ENCODE peak calls at places on chromosome 11, in seven cellular contexts. H is heart left ventricle, D is lower leg skin, X is uterus, M is tibial nerve, O is stomach, C is IMR-90. Q is an unnamed sample.
A peak's percentile ranks its signal among the peaks of the same experiment; 100 is the strongest.

GRCh38 chr11:63375434-63375833 is 5.8 kb downstream of the SLC22A9 start:
- DNase-seq in C (no peak), M (no peak), H (no peak), O (no peak), D (no peak), X (no peak), Q (peak; percentile 79)

GRCh38 chr11:22976146-22976545 is 115.9 kb upstream of the CCDC179 start:
- DNase-seq in X (no peak), D (no peak), H (no peak), C (peak; percentile 91), M (no peak), O (peak; percentile 27), Q (peak; percentile 79)

GRCh38 chr11:107785401-107785800 is 73.2 kb downstream of the SLC35F2 start:
- DNase-seq in X (no peak), O (no peak), H (no peak), M (no peak), C (peak; percentile 17), D (no peak), Q (no peak)

GRCh38 chr11:42651654-42652053 is 660.1 kb upstream of the API5 start:
- DNase-seq in D (no peak), C (no peak), O (no peak), X (no peak), M (no peak), H (no peak), Q (no peak)

GRCh38 chr11:75193271-75193670 is 42.4 kb downstream of the SLCO2B1 start:
- DNase-seq in X (no peak), M (no peak), D (no peak), O (no peak), C (no peak), H (no peak), Q (no peak)

GRCh38 chr11:17765381-17766359 is 31.1 kb downstream of the KCNC1 start:
- DNase-seq in H (peak; percentile 12), M (no peak), C (peak; percentile 17), D (no peak), X (no peak), O (no peak), Q (no peak)

GRCh38 chr11:6576471-6577373 is 26.7 kb downstream of the RRP8 start:
- DNase-seq in C (peak; percentile 68), H (peak; percentile 36), D (no peak), X (peak; percentile 48), M (no peak), O (no peak), Q (peak; percentile 10)

GRCh38 chr11:35007277-35007676 is 90.9 kb downstream of the PDHX start:
- DNase-seq in X (no peak), O (no peak), D (no peak), C (no peak), M (no peak), H (no peak), Q (no peak)

GRCh38 chr11:122652495-122652894 is 3.0 kb upstream of the UBASH3B start:
- DNase-seq in C (no peak), H (no peak), D (no peak), M (no peak), O (no peak), X (no peak), Q (no peak)

GRCh38 chr11:33942954-33943353 is 51.1 kb upstream of the LMO2 start:
- DNase-seq in D (peak; percentile 56), C (peak; percentile 58), M (no peak), H (peak; percentile 58), O (no peak), X (peak; percentile 40), Q (peak; percentile 23)

GRCh38 chr11:44595964-44596381 is 30.5 kb downstream of the CD82 start:
- DNase-seq in C (no peak), X (no peak), H (peak; percentile 89), M (no peak), D (peak; percentile 41), O (peak; percentile 71), Q (no peak)

GRCh38 chr11:86802601-86803051 is 2.3 kb downstream of the PRSS23 start:
- DNase-seq in H (no peak), D (no peak), C (peak; percentile 57), O (no peak), M (no peak), X (no peak), Q (peak; percentile 31)

GRCh38 chr11:117511483-117511934 is 183.9 kb downstream of the CEP164 start:
- DNase-seq in X (no peak), D (no peak), C (no peak), H (no peak), M (no peak), O (no peak), Q (no peak)

GRCh38 chr11:119573858-119574257 is 150.9 kb upstream of the THY1 start:
- DNase-seq in H (no peak), O (no peak), C (no peak), M (no peak), X (no peak), D (no peak), Q (peak; percentile 94)

GRCh38 chr11:103803062-103803461 is 233.4 kb upstream of the DDI1 start:
- DNase-seq in M (no peak), H (no peak), D (no peak), C (peak; percentile 44), X (no peak), O (no peak), Q (no peak)

GRCh38 chr11:88411265-88411664 is 73.7 kb upstream of the CTSC start:
- DNase-seq in O (no peak), D (no peak), X (no peak), H (no peak), M (no peak), C (peak; percentile 92), Q (no peak)

GRCh38 chr11:15186146-15186545 is 71.4 kb downstream of the INSC start:
- DNase-seq in X (no peak), C (no peak), H (no peak), D (no peak), M (no peak), O (no peak), Q (no peak)

GRCh38 chr11:104451193-104451592 is 287.2 kb upstream of the PDGFD start:
- DNase-seq in M (no peak), C (no peak), D (no peak), H (peak; percentile 69), X (no peak), O (no peak), Q (no peak)

GRCh38 chr11:94719864-94720263 is 48.3 kb upstream of the AMOTL1 start:
- DNase-seq in O (no peak), X (no peak), D (no peak), M (no peak), H (no peak), C (no peak), Q (no peak)

GRCh38 chr11:110092577-110093406 is at the start of gene ZC3H12C:
- DNase-seq in H (peak; percentile 86), C (peak; percentile 90), M (peak; percentile 68), D (peak; percentile 72), X (peak; percentile 89), O (peak; percentile 87), Q (peak; percentile 84)

GRCh38 chr11:44889266-44889665 is 61.4 kb downstream of the TP53I11 start:
- DNase-seq in O (no peak), H (no peak), D (no peak), M (no peak), C (peak; percentile 23), X (no peak), Q (no peak)

GRCh38 chr11:118615282-118615979 is 8.0 kb downstream of the PHLDB1 start:
- DNase-seq in D (no peak), O (no peak), H (no peak), M (no peak), X (no peak), C (no peak), Q (no peak)

GRCh38 chr11:35907648-35908431 is 36.0 kb upstream of the LDLRAD3 start:
- DNase-seq in X (peak; percentile 87), D (peak; percentile 88), C (peak; percentile 62), O (no peak), H (no peak), M (no peak), Q (peak; percentile 44)

GRCh38 chr11:102485095-102485722 is 32.6 kb upstream of the TMEM123 start:
- DNase-seq in X (no peak), C (peak; percentile 41), D (no peak), H (no peak), M (no peak), O (no peak), Q (no peak)

GRCh38 chr11:12376259-12376971 is 956 bp upstream of the PARVA start:
- DNase-seq in O (no peak), M (no peak), C (peak; percentile 91), D (peak; percentile 74), H (peak; percentile 72), X (peak; percentile 86), Q (no peak)

GRCh38 chr11:118045191-118045590 is 31.7 kb upstream of the TMPRSS4 start:
- DNase-seq in O (no peak), C (no peak), M (no peak), D (no peak), X (no peak), H (no peak), Q (no peak)

GRCh38 chr11:61949169-61950034 is 749 bp upstream of the BEST1 start:
- DNase-seq in M (peak; percentile 76), O (no peak), X (peak; percentile 95), C (peak; percentile 98), H (peak; percentile 80), D (peak; percentile 82), Q (peak; percentile 77)

GRCh38 chr11:9982796-9983579 is 311.0 kb downstream of the SBF2 start:
- DNase-seq in X (no peak), H (no peak), M (no peak), D (no peak), C (peak; percentile 40), O (peak; percentile 41), Q (no peak)

GRCh38 chr11:124657922-124658321 is 15.6 kb downstream of the SIAE start:
- DNase-seq in O (no peak), M (no peak), X (no peak), H (no peak), C (no peak), D (no peak), Q (no peak)

GRCh38 chr11:44886765-44887164 is 63.9 kb downstream of the TP53I11 start:
- DNase-seq in X (peak; percentile 62), C (peak; percentile 86), O (no peak), H (no peak), D (no peak), M (no peak), Q (no peak)

GRCh38 chr11:73308963-73309960 is 1.2 kb downstream of the ARHGEF17 start:
- DNase-seq in O (peak; percentile 91), H (peak; percentile 96), D (peak; percentile 70), C (peak; percentile 96), M (peak; percentile 89), X (peak; percentile 90), Q (peak; percentile 91)
- TF ChIP-seq POLR2A in O (peak; percentile 34), H (no peak), D (no peak), C (peak; percentile 74), M (peak; percentile 65), X (peak; percentile 74), Q (no peak)

GRCh38 chr11:32323814-32324130 is 111.6 kb downstream of the WT1 start:
- DNase-seq in C (no peak), D (no peak), H (no peak), O (no peak), M (no peak), X (no peak), Q (no peak)
- TF ChIP-seq CTCF in C (no peak), D (no peak), H (no peak), O (no peak), M (no peak), X (no peak), Q (no peak)

GRCh38 chr11:112073941-112074811 is at the start of the genes NKAPD1 and PIH1D2:
- DNase-seq in H (peak; percentile 77), C (peak; percentile 88), D (peak; percentile 73), M (peak; percentile 50), X (peak; percentile 79), O (peak; percentile 82), Q (peak; percentile 91)
- TF ChIP-seq POLR2A in H (no peak), C (no peak), D (no peak), M (peak; percentile 32), X (peak; percentile 17), O (no peak), Q (peak; percentile 56)

GRCh38 chr11:68763926-68764657 is 12.8 kb upstream of the TESMIN start:
- DNase-seq in C (no peak), H (no peak), O (no peak), X (no peak), D (no peak), M (no peak), Q (no peak)
- TF ChIP-seq CTCF in C (no peak), H (peak; percentile 16), O (no peak), X (no peak), D (no peak), M (no peak), Q (no peak)

Q was measured in NB4.